ENCODE peak calls at places on chromosomes 12 and 14, in seven cellular contexts. One of them, this sample, is unnamed.
A peak's percentile ranks its signal among the peaks of the same experiment; 100 is the strongest.

GRCh38 chr14:98826618-98827017 is 445.4 kb downstream of the BCL11B start:
- DNase-seq in mesenchymal stem cell: no peak
- DNase-seq in neuronal stem cell: no peak
- DNase-seq in H1: no peak
- DNase-seq in H9: no peak
- DNase-seq in IMR-90: no peak
- DNase-seq in trophoblast cell: no peak
- DNase-seq in this sample: no peak

GRCh38 chr12:122064780-122065588 is 13.6 kb upstream of the MLXIP start:
- DNase-seq in H9: peak; percentile 86
- DNase-seq in trophoblast cell: no peak
- DNase-seq in IMR-90: peak; percentile 86
- DNase-seq in neuronal stem cell: no peak
- DNase-seq in mesenchymal stem cell: peak; percentile 96
- DNase-seq in H1: no peak
- DNase-seq in this sample: peak; percentile 73

GRCh38 chr12:51721281-51721940 is 127.1 kb downstream of the FIGNL2 start:
- DNase-seq in IMR-90: peak; percentile 36
- DNase-seq in neuronal stem cell: peak; percentile 42
- DNase-seq in H1: peak; percentile 31
- DNase-seq in H9: peak; percentile 81
- DNase-seq in mesenchymal stem cell: peak; percentile 41
- DNase-seq in trophoblast cell: no peak
- DNase-seq in this sample: peak; percentile 69

GRCh38 chr12:121653999-121654398 is 15.5 kb downstream of the MORN3 start:
- DNase-seq in H1: no peak
- DNase-seq in H9: no peak
- DNase-seq in neuronal stem cell: no peak
- DNase-seq in mesenchymal stem cell: no peak
- DNase-seq in trophoblast cell: no peak
- DNase-seq in IMR-90: no peak
- DNase-seq in this sample: no peak

GRCh38 chr14:35286707-35287106 is 5.5 kb upstream of the PSMA6 start:
- DNase-seq in H1: no peak
- DNase-seq in IMR-90: no peak
- DNase-seq in trophoblast cell: no peak
- DNase-seq in H9: no peak
- DNase-seq in mesenchymal stem cell: no peak
- DNase-seq in neuronal stem cell: no peak
- DNase-seq in this sample: no peak

GRCh38 chr12:68786929-68787328 is 21.0 kb upstream of the MDM2 start:
- DNase-seq in mesenchymal stem cell: no peak
- DNase-seq in H9: no peak
- DNase-seq in neuronal stem cell: no peak
- DNase-seq in IMR-90: no peak
- DNase-seq in trophoblast cell: no peak
- DNase-seq in H1: no peak
- DNase-seq in this sample: no peak

GRCh38 chr12:7450667-7451066 is 6.7 kb upstream of the CD163L1 start:
- DNase-seq in neuronal stem cell: no peak
- DNase-seq in H1: no peak
- DNase-seq in H9: no peak
- DNase-seq in trophoblast cell: no peak
- DNase-seq in mesenchymal stem cell: no peak
- DNase-seq in IMR-90: no peak
- DNase-seq in this sample: peak; percentile 28

GRCh38 chr14:29390046-29390841 is 537.4 kb downstream of the PRKD1 start:
- DNase-seq in mesenchymal stem cell: no peak
- DNase-seq in neuronal stem cell: peak; percentile 95
- DNase-seq in IMR-90: no peak
- DNase-seq in trophoblast cell: no peak
- DNase-seq in H9: no peak
- DNase-seq in H1: no peak
- DNase-seq in this sample: peak; percentile 33

GRCh38 chr12:2273288-2273687 is 220.5 kb downstream of the CACNA1C start:
- DNase-seq in mesenchymal stem cell: no peak
- DNase-seq in H1: no peak
- DNase-seq in H9: no peak
- DNase-seq in IMR-90: peak; percentile 83
- DNase-seq in trophoblast cell: no peak
- DNase-seq in neuronal stem cell: no peak
- DNase-seq in this sample: no peak

GRCh38 chr14:69183735-69184134 is 7.6 kb upstream of the EXD2 start:
- DNase-seq in neuronal stem cell: no peak
- DNase-seq in IMR-90: peak; percentile 28
- DNase-seq in mesenchymal stem cell: peak; percentile 37
- DNase-seq in trophoblast cell: no peak
- DNase-seq in H9: peak; percentile 75
- DNase-seq in H1: peak; percentile 60
- DNase-seq in this sample: peak; percentile 79

GRCh38 chr14:103143535-103143934 is 20.3 kb downstream of the TNFAIP2 start:
- DNase-seq in H9: no peak
- DNase-seq in mesenchymal stem cell: peak; percentile 79
- DNase-seq in IMR-90: peak; percentile 46
- DNase-seq in neuronal stem cell: no peak
- DNase-seq in trophoblast cell: peak; percentile 91
- DNase-seq in H1: no peak
- DNase-seq in this sample: no peak

GRCh38 chr14:105532735-105533141 is 6.4 kb downstream of the TMEM121 start:
- DNase-seq in neuronal stem cell: no peak
- DNase-seq in mesenchymal stem cell: no peak
- DNase-seq in trophoblast cell: peak; percentile 37
- DNase-seq in H1: no peak
- DNase-seq in H9: no peak
- DNase-seq in IMR-90: no peak
- DNase-seq in this sample: no peak

GRCh38 chr12:131929530-131930456 is 717 bp downstream of the PUS1 start:
- DNase-seq in mesenchymal stem cell: peak; percentile 46
- DNase-seq in neuronal stem cell: no peak
- DNase-seq in H1: no peak
- DNase-seq in IMR-90: peak; percentile 10
- DNase-seq in H9: peak; percentile 53
- DNase-seq in trophoblast cell: no peak
- DNase-seq in this sample: peak; percentile 42

GRCh38 chr12:50581226-50582184 is 76.7 kb downstream of the DIP2B start:
- DNase-seq in H1: no peak
- DNase-seq in H9: no peak
- DNase-seq in mesenchymal stem cell: peak; percentile 69
- DNase-seq in neuronal stem cell: no peak
- DNase-seq in IMR-90: peak; percentile 93
- DNase-seq in trophoblast cell: peak; percentile 76
- DNase-seq in this sample: no peak

GRCh38 chr14:104280085-104280901 is 141.9 kb downstream of the KIF26A start:
- DNase-seq in mesenchymal stem cell: no peak
- DNase-seq in H1: no peak
- DNase-seq in IMR-90: no peak
- DNase-seq in trophoblast cell: no peak
- DNase-seq in H9: peak; percentile 25
- DNase-seq in neuronal stem cell: no peak
- DNase-seq in this sample: no peak

GRCh38 chr14:106694638-106695393 is 1168.4 kb downstream of the TMEM121 start:
- DNase-seq in IMR-90: no peak
- DNase-seq in H9: no peak
- DNase-seq in neuronal stem cell: no peak
- DNase-seq in H1: no peak
- DNase-seq in mesenchymal stem cell: no peak
- DNase-seq in trophoblast cell: no peak
- DNase-seq in this sample: no peak

GRCh38 chr14:101054671-101055070 is 151.1 kb upstream of the RTL1 start:
- DNase-seq in mesenchymal stem cell: no peak
- DNase-seq in H1: no peak
- DNase-seq in IMR-90: peak; percentile 43
- DNase-seq in trophoblast cell: no peak
- DNase-seq in neuronal stem cell: no peak
- DNase-seq in H9: no peak
- DNase-seq in this sample: no peak

GRCh38 chr14:105408592-105408991 is 10.3 kb downstream of the TEX22 start:
- DNase-seq in IMR-90: no peak
- DNase-seq in mesenchymal stem cell: no peak
- DNase-seq in H9: no peak
- DNase-seq in neuronal stem cell: no peak
- DNase-seq in trophoblast cell: no peak
- DNase-seq in H1: no peak
- DNase-seq in this sample: no peak

GRCh38 chr12:121806556-121807308 is 2.9 kb downstream of the SETD1B start:
- DNase-seq in H1: no peak
- DNase-seq in trophoblast cell: no peak
- DNase-seq in neuronal stem cell: no peak
- DNase-seq in mesenchymal stem cell: peak; percentile 57
- DNase-seq in H9: no peak
- DNase-seq in IMR-90: no peak
- DNase-seq in this sample: peak; percentile 60

GRCh38 chr12:103561174-103561573 is 25.9 kb upstream of the STAB2 start:
- DNase-seq in H1: no peak
- DNase-seq in H9: no peak
- DNase-seq in IMR-90: no peak
- DNase-seq in neuronal stem cell: no peak
- DNase-seq in trophoblast cell: peak; percentile 97
- DNase-seq in mesenchymal stem cell: peak; percentile 26
- DNase-seq in this sample: peak; percentile 37

GRCh38 chr12:127650626-127651025 is 616.3 kb upstream of the TMEM132C start:
- DNase-seq in H9: no peak
- DNase-seq in trophoblast cell: no peak
- DNase-seq in IMR-90: peak; percentile 58
- DNase-seq in H1: no peak
- DNase-seq in neuronal stem cell: no peak
- DNase-seq in mesenchymal stem cell: peak; percentile 67
- DNase-seq in this sample: no peak

GRCh38 chr12:94152292-94153083 is 4.1 kb downstream of the PLXNC1 start:
- DNase-seq in mesenchymal stem cell: peak; percentile 52
- DNase-seq in H1: no peak
- DNase-seq in IMR-90: no peak
- DNase-seq in H9: no peak
- DNase-seq in trophoblast cell: no peak
- DNase-seq in neuronal stem cell: no peak
- DNase-seq in this sample: no peak

GRCh38 chr14:99378782-99379214 is 101.9 kb downstream of the SETD3 start:
- DNase-seq in trophoblast cell: peak; percentile 48
- DNase-seq in H9: no peak
- DNase-seq in IMR-90: peak; percentile 24
- DNase-seq in mesenchymal stem cell: peak; percentile 34
- DNase-seq in H1: no peak
- DNase-seq in neuronal stem cell: no peak
- DNase-seq in this sample: no peak

GRCh38 chr12:121217066-121217465 is 7.1 kb downstream of the P2RX4 start:
- DNase-seq in IMR-90: no peak
- DNase-seq in neuronal stem cell: no peak
- DNase-seq in H9: no peak
- DNase-seq in mesenchymal stem cell: no peak
- DNase-seq in H1: no peak
- DNase-seq in trophoblast cell: no peak
- DNase-seq in this sample: no peak

GRCh38 chr12:44812062-44812461 is 64.1 kb downstream of the NELL2 start:
- DNase-seq in trophoblast cell: no peak
- DNase-seq in neuronal stem cell: no peak
- DNase-seq in H9: no peak
- DNase-seq in H1: no peak
- DNase-seq in mesenchymal stem cell: no peak
- DNase-seq in IMR-90: no peak
- DNase-seq in this sample: peak; percentile 53

GRCh38 chr14:65179918-65180724 is 77.8 kb upstream of the MAX start:
- DNase-seq in H1: no peak
- DNase-seq in H9: no peak
- DNase-seq in trophoblast cell: peak; percentile 55
- DNase-seq in mesenchymal stem cell: peak; percentile 78
- DNase-seq in IMR-90: peak; percentile 89
- DNase-seq in neuronal stem cell: no peak
- DNase-seq in this sample: no peak

GRCh38 chr12:113115455-113116126 is 20.0 kb downstream of the RASAL1 start:
- DNase-seq in trophoblast cell: no peak
- DNase-seq in H9: no peak
- DNase-seq in H1: no peak
- DNase-seq in neuronal stem cell: no peak
- DNase-seq in IMR-90: no peak
- DNase-seq in mesenchymal stem cell: no peak
- DNase-seq in this sample: no peak

GRCh38 chr14:74140374-74140850 is 55.7 kb downstream of the LIN52 start:
- DNase-seq in H1: no peak
- DNase-seq in trophoblast cell: peak; percentile 33
- DNase-seq in H9: no peak
- DNase-seq in mesenchymal stem cell: peak; percentile 52
- DNase-seq in IMR-90: no peak
- DNase-seq in neuronal stem cell: peak; percentile 11
- DNase-seq in this sample: peak; percentile 10
- H2BK5ac ChIP-seq in H1: no peak overlapping the region
- H2BK5ac ChIP-seq in trophoblast cell: no peak overlapping the region
- H2BK5ac ChIP-seq in H9: no peak overlapping the region
- H2BK5ac ChIP-seq in mesenchymal stem cell: no peak overlapping the region
- H2BK5ac ChIP-seq in IMR-90: no peak overlapping the region
- H2BK5ac ChIP-seq in neuronal stem cell: no peak overlapping the region
- H2BK5ac ChIP-seq in this sample: no peak overlapping the region

DNA sequence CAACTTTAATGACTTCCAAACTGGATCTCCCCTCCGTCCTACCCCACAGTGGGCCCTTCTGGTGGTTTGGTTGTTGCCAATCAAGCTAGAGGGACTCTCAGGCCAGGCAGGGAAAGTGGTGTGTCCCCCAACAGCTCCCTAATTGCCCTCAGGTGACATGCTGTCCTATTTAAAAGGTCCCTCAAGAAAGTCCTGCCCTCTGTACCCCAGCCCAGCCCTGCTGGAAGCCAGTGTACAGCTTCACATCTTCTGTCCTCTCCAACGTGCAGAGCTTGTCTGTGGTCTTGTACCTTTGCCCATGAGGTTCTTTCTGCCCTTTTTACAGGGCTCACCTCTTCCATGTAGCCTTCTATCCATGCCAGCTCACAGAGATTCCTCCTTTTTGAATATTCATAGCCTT is 4.2 kb downstream of the RIN3 start:
- DNase-seq in neuronal stem cell: no peak
- DNase-seq in H1: no peak
- DNase-seq in trophoblast cell: no peak
- DNase-seq in IMR-90: no peak
- DNase-seq in mesenchymal stem cell: no peak
- DNase-seq in H9: no peak
- DNase-seq in this sample: no peak
- H3K9ac ChIP-seq in neuronal stem cell: no peak overlapping the region
- H3K9ac ChIP-seq in H1: no peak overlapping the region
- H3K9ac ChIP-seq in trophoblast cell: no peak overlapping the region
- H3K9ac ChIP-seq in IMR-90: no peak overlapping the region
- H3K9ac ChIP-seq in mesenchymal stem cell: no peak overlapping the region
- H3K9ac ChIP-seq in H9: no peak overlapping the region
- H3K9ac ChIP-seq in this sample: no peak overlapping the region

DNA sequence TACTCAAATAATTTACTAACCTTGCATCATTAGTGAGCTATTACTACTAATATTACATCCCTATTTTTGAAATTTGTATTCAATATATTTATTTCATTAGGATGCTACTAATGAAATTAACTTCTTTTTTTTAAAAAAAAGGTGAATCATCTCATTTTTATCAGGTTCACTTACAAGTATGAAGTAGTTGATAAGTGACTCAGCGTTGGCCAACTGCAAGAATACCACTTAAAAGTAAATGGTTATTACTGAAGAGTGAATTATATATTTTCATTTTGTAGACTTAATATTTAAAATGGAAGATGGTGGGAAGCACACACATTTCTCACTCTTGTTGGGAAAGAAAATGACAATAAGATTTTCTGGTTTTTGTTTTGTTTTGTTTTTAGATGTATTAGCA is 19.6 kb downstream of the OR4N2 start:
- DNase-seq in IMR-90: no peak
- DNase-seq in mesenchymal stem cell: no peak
- DNase-seq in H1: no peak
- DNase-seq in neuronal stem cell: no peak
- DNase-seq in trophoblast cell: no peak
- DNase-seq in H9: no peak
- DNase-seq in this sample: no peak
- H2BK5ac ChIP-seq in IMR-90: no peak overlapping the region
- H2BK5ac ChIP-seq in mesenchymal stem cell: no peak overlapping the region
- H2BK5ac ChIP-seq in H1: no peak overlapping the region
- H2BK5ac ChIP-seq in neuronal stem cell: no peak overlapping the region
- H2BK5ac ChIP-seq in trophoblast cell: no peak overlapping the region
- H2BK5ac ChIP-seq in H9: no peak overlapping the region
- H2BK5ac ChIP-seq in this sample: no peak overlapping the region

GRCh38 chr12:22286569-22286968 is 47.9 kb downstream of the ST8SIA1 start:
- DNase-seq in neuronal stem cell: no peak
- DNase-seq in H9: no peak
- DNase-seq in H1: no peak
- DNase-seq in mesenchymal stem cell: peak; percentile 77
- DNase-seq in IMR-90: peak; percentile 93
- DNase-seq in trophoblast cell: no peak
- DNase-seq in this sample: no peak
- H3K9ac ChIP-seq in neuronal stem cell: no peak overlapping the region
- H3K9ac ChIP-seq in H9: no peak overlapping the region
- H3K9ac ChIP-seq in H1: no peak overlapping the region
- H3K9ac ChIP-seq in mesenchymal stem cell: peak overlapping the region; percentile 8
- H3K9ac ChIP-seq in IMR-90: no peak overlapping the region
- H3K9ac ChIP-seq in trophoblast cell: no peak overlapping the region
- H3K9ac ChIP-seq in this sample: no peak overlapping the region

This sample was measured in mesendoderm.